ENCODE peak calls at places on chromosomes 2 and 18, in four cellular contexts. N, X, D and R are unnamed samples.

GRCh38 chr18:35880788-35881455 is 91.6 kb upstream of the RMP24 start:
- DNase-seq in D (no peak), X (no peak), N (no peak), R (no peak)

GRCh38 chr2:26925100-26925791 is 45.2 kb upstream of the MAPRE3 start:
- DNase-seq in D (peak; percentile 46), N (peak; percentile 55), X (no peak), R (no peak)

GRCh38 chr2:46570396-46570795 is 91.0 kb downstream of the TMEM247 start:
- DNase-seq in D (no peak), X (no peak), N (no peak), R (no peak)

GRCh38 chr2:37271376-37272067 is 40.1 kb downstream of the NDUFAF7 start:
- DNase-seq in N (peak; percentile 87), X (peak; percentile 10), D (peak; percentile 63), R (no peak)

GRCh38 chr2:72035518-72036172 is 112.0 kb downstream of the CYP26B1 start:
- DNase-seq in X (no peak), D (peak; percentile 23), N (no peak), R (peak; percentile 2)

GRCh38 chr18:48808476-48808875 is 142.3 kb downstream of the SMAD7 start:
- DNase-seq in N (no peak), D (no peak), X (no peak), R (no peak)

GRCh38 chr2:212424090-212424489 is 114.5 kb downstream of the ERBB4 start:
- DNase-seq in X (no peak), D (no peak), N (peak; percentile 13), R (no peak)

GRCh38 chr18:46393230-46393629 is 263.8 kb downstream of the LOXHD1 start:
- DNase-seq in N (peak; percentile 60), D (peak; percentile 75), X (no peak), R (no peak)

GRCh38 chr2:143581989-143582719 is 452.9 kb downstream of the ARHGAP15 start:
- DNase-seq in N (peak; percentile 18), D (no peak), X (no peak), R (peak; percentile 52)

GRCh38 chr2:159054985-159055384 is 86.5 kb downstream of the TANC1 start:
- DNase-seq in N (no peak), X (no peak), D (no peak), R (no peak)

GRCh38 chr2:86020984-86021383 is 84.7 kb downstream of the POLR1A start:
- DNase-seq in D (no peak), N (no peak), X (no peak), R (peak; percentile 70)

GRCh38 chr18:35671952-35672603 is 90.5 kb downstream of the GALNT1 start:
- DNase-seq in N (no peak), X (no peak), D (no peak), R (peak; percentile 26)

GRCh38 chr2:30278419-30278818 is 47.1 kb downstream of the LBH start:
- DNase-seq in X (no peak), D (no peak), N (no peak), R (no peak)

GRCh38 chr18:34695300-34695699 is 14.8 kb upstream of the DTNA start:
- DNase-seq in N (no peak), X (no peak), D (no peak), R (no peak)

GRCh38 chr18:28494151-28494550 is 317.2 kb upstream of the CDH2 start:
- DNase-seq in N (peak; percentile 36), D (no peak), X (no peak), R (peak; percentile 4)

GRCh38 chr2:216161967-216162366 is 52.8 kb downstream of the XRCC5 start:
- DNase-seq in X (no peak), D (no peak), N (no peak), R (no peak)

GRCh38 chr2:48496867-48497266 is 33.1 kb upstream of the STON1 start:
- DNase-seq in X (no peak), N (peak; percentile 69), D (no peak), R (peak; percentile 82)
- H4K5ac ChIP-seq in X (no peak overlapping the region), N (no peak overlapping the region), D (no peak overlapping the region), R (no peak overlapping the region)

GRCh38 chr2:151175857-151176256 is 85.8 kb downstream of the RBM43 start:
- DNase-seq in N (no peak), D (no peak), X (no peak), R (no peak)

GRCh38 chr2:151166410-151166809 is 95.3 kb downstream of the RBM43 start:
- DNase-seq in N (no peak), D (no peak), X (no peak), R (no peak)

GRCh38 chr2:151176661-151177060 is 85.0 kb downstream of the RBM43 start:
- DNase-seq in N (peak; percentile 29), D (peak; percentile 36), X (no peak), R (no peak)

DNA sequence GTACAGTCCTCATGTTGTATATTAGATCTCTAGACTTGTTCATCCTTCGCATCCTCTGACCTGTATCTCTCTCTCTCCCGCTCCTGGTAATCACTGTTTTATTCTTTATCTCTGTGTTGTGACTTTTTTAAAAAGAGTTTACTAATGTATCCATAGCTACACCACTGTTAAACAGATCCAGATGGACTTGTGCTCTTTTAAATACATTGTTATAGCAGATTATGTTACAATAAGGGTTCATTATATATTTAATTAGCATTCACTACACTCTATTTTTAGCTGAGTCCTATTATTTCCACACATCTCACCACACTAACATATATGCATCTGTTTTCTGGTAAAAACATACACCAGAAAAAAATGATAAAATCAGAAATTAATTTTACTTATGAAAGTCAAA is 90.5 kb downstream of the RBM43 start:
- DNase-seq in N (no peak), X (no peak), D (no peak), R (no peak)
- H4K5ac ChIP-seq in N (no peak overlapping the region), X (no peak overlapping the region), D (no peak overlapping the region), R (no peak overlapping the region)

DNA sequence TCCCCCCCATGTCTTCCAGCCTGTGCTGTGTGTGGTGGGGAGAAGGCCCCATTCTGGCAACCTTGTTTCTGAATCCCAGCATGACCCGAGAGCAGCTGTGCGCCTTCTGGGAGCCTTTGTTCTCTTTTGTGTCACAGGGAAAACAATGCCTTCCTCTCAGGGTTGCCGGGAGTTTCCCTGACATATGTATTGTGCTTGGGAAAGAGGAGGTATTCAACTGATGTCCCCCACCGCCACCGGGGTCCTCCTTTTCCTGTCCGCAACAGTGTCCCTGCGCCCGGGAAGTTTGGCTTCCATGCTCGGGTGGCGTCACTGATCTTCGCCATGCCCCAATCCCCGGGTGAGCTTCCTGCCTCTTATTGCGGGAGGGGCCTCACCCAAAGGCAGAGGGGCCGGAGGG is 77.5 kb upstream of the ASB18 start:
- DNase-seq in X (no peak), N (no peak), D (peak; percentile 27), R (no peak)
- H4K5ac ChIP-seq in X (no peak overlapping the region), N (no peak overlapping the region), D (no peak overlapping the region), R (no peak overlapping the region)

GRCh38 chr18:14781671-14782070 is 33.7 kb downstream of the ANKRD30B start:
- DNase-seq in D (no peak), N (no peak), X (no peak), R (no peak)

DNA sequence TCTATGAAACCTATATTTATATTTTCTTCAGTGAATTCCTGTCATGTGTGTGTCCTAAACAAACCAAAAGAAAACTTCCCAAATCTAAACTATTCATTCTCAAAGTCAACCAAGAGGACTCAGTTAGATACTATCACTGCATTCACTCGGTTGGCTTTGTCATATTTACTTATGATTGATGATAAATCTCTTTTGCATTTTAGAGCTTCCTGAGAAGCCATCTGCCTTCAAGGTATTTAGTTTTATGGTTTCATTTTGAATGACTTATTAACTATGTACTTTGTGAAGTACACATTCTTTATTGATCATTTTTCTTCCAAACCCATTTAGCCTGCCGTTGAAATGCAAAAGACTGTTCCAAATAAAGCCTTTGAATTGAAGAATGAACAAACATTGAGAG is 36.2 kb downstream of the ANKRD30B start:
- DNase-seq in X (no peak), D (no peak), N (no peak), R (no peak)
- H4K5ac ChIP-seq in X (no peak overlapping the region), D (no peak overlapping the region), N (no peak overlapping the region), R (no peak overlapping the region)

GRCh38 chr18:56278643-56279042 is 359.7 kb downstream of the TXNL1 start:
- DNase-seq in D (no peak), X (no peak), N (no peak), R (no peak)
- H4K5ac ChIP-seq in D (no peak overlapping the region), X (no peak overlapping the region), N (no peak overlapping the region), R (no peak overlapping the region)

DNA sequence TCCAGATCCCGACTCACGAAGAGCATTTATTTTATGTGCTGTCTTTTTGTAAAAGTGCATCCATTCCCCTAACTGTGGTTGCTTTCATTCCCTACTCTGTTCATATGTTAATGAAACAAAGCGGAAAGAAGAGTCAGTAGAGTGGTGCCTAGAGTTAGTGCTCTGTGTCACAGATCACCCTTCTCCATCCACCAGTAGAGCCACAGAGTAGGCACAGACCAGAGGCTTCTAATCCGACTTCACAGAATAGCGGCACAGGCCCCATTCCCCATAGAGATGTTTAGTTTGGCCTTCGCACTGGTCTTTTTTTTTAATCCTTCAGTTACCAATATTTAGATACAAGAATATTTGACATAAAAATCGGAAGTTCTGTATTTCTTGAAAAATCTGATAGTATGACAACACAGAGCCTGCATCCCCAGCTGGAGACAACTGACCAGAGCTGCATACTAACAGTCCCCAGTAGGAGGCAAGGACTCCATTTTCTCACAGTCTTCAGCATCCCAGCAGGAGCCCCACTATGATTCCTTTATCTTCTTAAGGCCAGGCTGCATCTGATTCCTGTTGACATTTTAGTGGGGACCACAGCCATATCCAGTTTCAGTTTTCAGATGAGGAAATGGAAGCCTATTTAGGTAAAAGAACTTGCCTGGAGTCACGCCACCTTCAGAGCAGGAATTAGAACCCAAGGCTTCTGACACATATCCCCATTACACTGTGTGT is 7.0 kb downstream of the G6PC2 start:
- DNase-seq in X (no peak), D (no peak), N (peak; percentile 72), R (no peak)
- H4K5ac ChIP-seq in X (no peak overlapping the region), D (no peak overlapping the region), N (no peak overlapping the region), R (no peak overlapping the region)

GRCh38 chr2:42360493-42360889 is 526 bp downstream of the COX7A2L start:
- DNase-seq in N (peak; percentile 13), D (no peak), X (no peak), R (no peak)
- H4K5ac ChIP-seq in N (no peak overlapping the region), D (no peak overlapping the region), X (peak overlapping the region; percentile 84), R (peak overlapping the region; percentile 63)

DNA sequence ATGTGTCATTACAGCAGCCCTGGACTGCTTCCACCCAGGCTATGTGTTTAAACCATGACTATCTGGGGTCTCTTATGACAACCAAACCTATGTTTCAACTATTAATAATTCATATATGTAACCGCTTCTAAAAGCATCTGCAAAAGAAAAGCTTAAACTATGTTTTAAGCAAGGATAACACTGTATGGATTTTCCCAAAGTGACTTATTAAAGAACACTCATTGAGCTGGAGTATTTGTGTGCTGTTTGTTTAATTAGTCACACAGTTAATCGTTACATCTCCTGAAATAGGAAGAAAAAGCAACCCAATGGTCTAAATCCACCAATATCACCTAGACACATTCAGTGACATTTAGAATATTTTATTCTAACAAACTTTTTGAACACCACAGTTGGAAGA is 51.3 kb downstream of the TMEM163 start:
- DNase-seq in D (no peak), N (no peak), X (no peak), R (no peak)
- H4K5ac ChIP-seq in D (no peak overlapping the region), N (no peak overlapping the region), X (no peak overlapping the region), R (no peak overlapping the region)